ENCODE peak calls at places on chromosomes 13 and 19, in eight cellular contexts. F is uterus, Z is IMR-90, H is progenitor cell of endocrine pancreas, R is Calu3, V is MCF 10A, O is endodermal cell, A is ovary. Y is an unnamed sample.

GRCh38 chr13:78997902-78998654 is 339.1 kb upstream of the OBI1 start:
- DNase-seq in F (no peak), Z (no peak), H (no peak), R (no peak), V (no peak), O (no peak), A (no peak), Y (no peak)

GRCh38 chr19:34253711-34254551 is 423 bp upstream of the GARRE1 start:
- DNase-seq in F (peak; percentile 83), Z (peak; percentile 47), H (peak; percentile 89), R (no peak), V (peak; percentile 64), O (peak; percentile 96), A (peak; percentile 92), Y (peak; percentile 86)

GRCh38 chr19:7916137-7916907 is 1.7 kb downstream of the TGFBR3L start:
- DNase-seq in F (no peak), Z (no peak), H (no peak), R (peak; percentile 30), V (no peak), O (peak; percentile 85), A (peak; percentile 31), Y (peak; percentile 59)

GRCh38 chr19:46840157-46840942 is 10.3 kb downstream of the AP2S1 start:
- DNase-seq in F (peak; percentile 57), Z (peak; percentile 70), H (no peak), R (peak; percentile 60), V (peak; percentile 71), O (peak; percentile 87), A (peak; percentile 67), Y (peak; percentile 50)

GRCh38 chr19:44590245-44591059 is 22.9 kb upstream of the IGSF23 start:
- DNase-seq in F (no peak), Z (no peak), H (no peak), R (no peak), V (no peak), O (no peak), A (no peak), Y (no peak)

GRCh38 chr19:52778811-52779210 is 7.8 kb downstream of the ZNF600 start:
- DNase-seq in F (no peak), Z (peak; percentile 3), H (no peak), R (no peak), V (no peak), O (no peak), A (no peak), Y (peak; percentile 11)

GRCh38 chr19:46718157-46718933 is 1.4 kb upstream of the PRKD2 start:
- DNase-seq in F (no peak), Z (no peak), H (no peak), R (peak; percentile 61), V (peak; percentile 57), O (peak; percentile 60), A (no peak), Y (peak; percentile 81)

GRCh38 chr13:30730526-30730925 is 4.8 kb upstream of the ALOX5AP start:
- DNase-seq in F (no peak), Z (no peak), H (no peak), R (no peak), V (no peak), O (peak; percentile 65), A (no peak), Y (no peak)

GRCh38 chr13:101545521-101545920 is 93.0 kb downstream of the ITGBL1 start:
- DNase-seq in F (no peak), Z (peak; percentile 61), H (no peak), R (no peak), V (no peak), O (no peak), A (no peak), Y (no peak)

GRCh38 chr19:7265963-7266362 is 28.3 kb downstream of the INSR start:
- DNase-seq in F (no peak), Z (no peak), H (no peak), R (no peak), V (peak; percentile 56), O (no peak), A (no peak), Y (no peak)

GRCh38 chr19:7529246-7529600 is 6.3 kb upstream of the PNPLA6 start:
- DNase-seq in F (no peak), Z (no peak), H (no peak), R (no peak), V (no peak), O (peak; percentile 33), A (no peak), Y (no peak)

GRCh38 chr13:29548722-29549446 is 46.6 kb downstream of the SLC7A1 start:
- DNase-seq in F (no peak), Z (peak; percentile 39), H (no peak), R (peak; percentile 57), V (no peak), O (peak; percentile 39), A (no peak), Y (no peak)

GRCh38 chr13:99941911-99942310 is 29.7 kb downstream of the ZIC5 start:
- DNase-seq in F (no peak), Z (no peak), H (no peak), R (no peak), V (no peak), O (no peak), A (no peak), Y (no peak)

GRCh38 chr19:29837448-29837961 is 25.7 kb downstream of the CCNE1 start:
- DNase-seq in F (no peak), Z (no peak), H (no peak), R (no peak), V (no peak), O (no peak), A (no peak), Y (peak; percentile 68)

GRCh38 chr13:107360010-107360409 is 792.1 kb upstream of the ARGLU1 start:
- DNase-seq in F (no peak), Z (no peak), H (no peak), R (no peak), V (no peak), O (no peak), A (no peak), Y (no peak)

GRCh38 chr13:46404732-46405097 is 17.7 kb upstream of the RUBCNL start:
- DNase-seq in F (no peak), Z (no peak), H (no peak), R (no peak), V (no peak), O (no peak), A (no peak), Y (no peak)

GRCh38 chr19:5694167-5694951 is 4.3 kb downstream of the RPL36 start:
- DNase-seq in F (no peak), Z (no peak), H (no peak), R (no peak), V (no peak), O (peak; percentile 62), A (no peak), Y (no peak)

GRCh38 chr13:100423375-100423774 is 165.2 kb downstream of the GGACT start:
- DNase-seq in F (no peak), Z (peak; percentile 56), H (no peak), R (no peak), V (peak; percentile 50), O (no peak), A (no peak), Y (no peak)

GRCh38 chr13:28865312-28865711 is 45.2 kb downstream of the MTUS2 start:
- DNase-seq in F (no peak), Z (no peak), H (no peak), R (no peak), V (no peak), O (no peak), A (no peak), Y (no peak)

GRCh38 chr13:111225810-111226546 is 94.5 kb upstream of the TEX29 start:
- DNase-seq in F (no peak), Z (no peak), H (no peak), R (no peak), V (no peak), O (no peak), A (no peak), Y (no peak)

GRCh38 chr19:30118760-30119159 is 176.7 kb downstream of the URI1 start:
- DNase-seq in F (no peak), Z (no peak), H (no peak), R (no peak), V (no peak), O (no peak), A (no peak), Y (no peak)

GRCh38 chr13:49821216-49821820 is 28.8 kb upstream of the KPNA3 start:
- DNase-seq in F (no peak), Z (no peak), H (no peak), R (no peak), V (peak; percentile 45), O (no peak), A (no peak), Y (no peak)

GRCh38 chr19:8806661-8807060 is 25.4 kb downstream of the ZNF558 start:
- DNase-seq in F (no peak), Z (no peak), H (no peak), R (no peak), V (no peak), O (no peak), A (no peak), Y (no peak)

GRCh38 chr19:30373593-30373992 is 1.4 kb downstream of the ZNF536 start:
- DNase-seq in F (no peak), Z (no peak), H (no peak), R (no peak), V (no peak), O (peak; percentile 76), A (no peak), Y (no peak)

GRCh38 chr19:19113040-19113541 is 25.2 kb downstream of the TMEM161A start:
- DNase-seq in F (no peak), Z (peak; percentile 74), H (no peak), R (no peak), V (no peak), O (peak; percentile 90), A (no peak), Y (no peak)
- TF ChIP-seq CTCF in F (no peak), Z (peak; percentile 57), H (no peak), R (no peak), V (no peak), O (peak; percentile 36), A (no peak), Y (no peak)

GRCh38 chr19:12496480-12496879 is 11.9 kb upstream of the ZNF709 start:
- DNase-seq in F (no peak), Z (no peak), H (no peak), R (no peak), V (no peak), O (no peak), A (no peak), Y (no peak)

GRCh38 chr19:12497032-12497431 is 12.4 kb upstream of the ZNF709 start:
- DNase-seq in F (no peak), Z (no peak), H (no peak), R (no peak), V (no peak), O (no peak), A (no peak), Y (no peak)

GRCh38 chr19:12494260-12494860 is 9.7 kb upstream of the ZNF709 start:
- DNase-seq in F (no peak), Z (no peak), H (no peak), R (no peak), V (no peak), O (no peak), A (no peak), Y (no peak)

GRCh38 chr19:12495002-12495802 is 10.6 kb upstream of the ZNF709 start:
- DNase-seq in F (peak; percentile 87), Z (peak; percentile 79), H (peak; percentile 84), R (peak; percentile 90), V (peak; percentile 70), O (peak; percentile 97), A (peak; percentile 85), Y (peak; percentile 92)
- TF ChIP-seq CTCF in F (peak; percentile 41), Z (peak; percentile 39), H (peak; percentile 54), R (no peak), V (no peak), O (peak; percentile 68), A (peak; percentile 42), Y (peak; percentile 62)

GRCh38 chr19:17834350-17835181 is 13.2 kb downstream of the JAK3 start:
- DNase-seq in F (no peak), Z (no peak), H (no peak), R (no peak), V (no peak), O (peak; percentile 72), A (no peak), Y (no peak)
- TF ChIP-seq CTCF in F (no peak), Z (peak; percentile 11), H (peak; percentile 38), R (no peak), V (peak; percentile 6), O (peak; percentile 62), A (no peak), Y (peak; percentile 6)

GRCh38 chr13:20869540-20869939 is 33.0 kb downstream of the XPO4 start:
- DNase-seq in F (no peak), Z (peak; percentile 11), H (no peak), R (no peak), V (no peak), O (no peak), A (no peak), Y (no peak)
- TF ChIP-seq CTCF in F (peak; percentile 24), Z (peak; percentile 39), H (peak; percentile 30), R (no peak), V (peak; percentile 26), O (peak; percentile 43), A (no peak), Y (no peak)

Y was measured in GM06990.